ENCODE peak calls at places on chromosomes 13 and 19, in nine cellular contexts. M, D, F, A, C, X, Y, V and E are unnamed samples.

GRCh38 chr19:34963531-34964406 is at the start of gene ZNF792:
- DNase-seq in Y (no peak), A (peak; percentile 79), D (peak; percentile 80), V (no peak), M (peak; percentile 11), C (no peak), X (peak; percentile 30), F (peak; percentile 8), E (peak; percentile 67)

GRCh38 chr19:31715249-31715944 is 366.2 kb upstream of the TSHZ3 start:
- DNase-seq in X (no peak), C (no peak), Y (no peak), D (peak; percentile 67), V (no peak), A (no peak), F (no peak), M (no peak), E (no peak)

GRCh38 chr13:101946411-101946810 is 455.4 kb downstream of the FGF14 start:
- DNase-seq in V (no peak), X (no peak), C (no peak), A (no peak), F (no peak), D (no peak), M (no peak), Y (no peak), E (no peak)

GRCh38 chr19:12723643-12724426 is at the start of gene TNPO2:
- DNase-seq in C (peak; percentile 41), D (no peak), A (peak; percentile 79), Y (peak; percentile 43), X (no peak), V (peak; percentile 52), F (peak; percentile 48), M (no peak), E (peak; percentile 79)

GRCh38 chr13:36294061-36294460 is 3.6 kb downstream of the CCDC169 start:
- DNase-seq in C (no peak), Y (no peak), M (no peak), F (no peak), X (no peak), A (no peak), V (no peak), D (no peak), E (no peak)

GRCh38 chr13:43936630-43937029 is 56.9 kb downstream of the LACC1 start:
- DNase-seq in A (no peak), V (no peak), M (no peak), C (no peak), Y (no peak), D (no peak), X (no peak), F (no peak), E (no peak)

GRCh38 chr13:40115456-40115855 is 460.0 kb downstream of the COG6 start:
- DNase-seq in D (no peak), F (no peak), Y (no peak), X (no peak), A (no peak), V (no peak), M (no peak), C (no peak), E (no peak)

GRCh38 chr19:49701271-49701786 is 10.4 kb downstream of the CPT1C start:
- DNase-seq in M (no peak), C (no peak), V (no peak), D (no peak), A (peak; percentile 64), Y (no peak), F (no peak), X (no peak), E (no peak)

GRCh38 chr13:20667857-20668256 is 35.6 kb upstream of the IL17D start:
- DNase-seq in D (no peak), A (no peak), F (no peak), M (no peak), Y (no peak), X (no peak), V (no peak), C (no peak), E (no peak)

GRCh38 chr19:30841934-30842333 is 469.8 kb downstream of the ZNF536 start:
- DNase-seq in V (no peak), C (no peak), M (no peak), X (no peak), F (no peak), A (no peak), Y (no peak), D (no peak), E (no peak)

GRCh38 chr19:56905616-56906015 is 65.1 kb upstream of the PEG3 start:
- DNase-seq in D (no peak), A (no peak), X (no peak), V (no peak), C (no peak), M (no peak), F (no peak), Y (no peak), E (no peak)

GRCh38 chr13:35872369-35872768 is 258.8 kb downstream of the DCLK1 start:
- DNase-seq in M (no peak), F (no peak), D (no peak), Y (no peak), C (no peak), A (no peak), V (no peak), X (no peak), E (no peak)

GRCh38 chr19:45577111-45577905 is 7.3 kb downstream of the OPA3 start:
- DNase-seq in Y (no peak), C (no peak), X (peak; percentile 81), F (peak; percentile 96), D (no peak), M (peak; percentile 86), A (no peak), V (no peak), E (no peak)

GRCh38 chr19:6730153-6730804 is 7.1 kb downstream of the GPR108 start:
- DNase-seq in F (no peak), V (no peak), A (peak; percentile 81), Y (no peak), M (no peak), C (no peak), X (no peak), D (peak; percentile 93), E (peak; percentile 66)

GRCh38 chr13:97212540-97213146 is 9.5 kb upstream of the MBNL2 start:
- DNase-seq in X (peak; percentile 69), A (no peak), D (no peak), Y (no peak), F (peak; percentile 49), V (no peak), C (no peak), M (no peak), E (peak; percentile 24)

GRCh38 chr13:51278426-51279130 is 56.4 kb downstream of the FAM124A start:
- DNase-seq in X (no peak), A (no peak), C (no peak), M (no peak), F (no peak), V (no peak), Y (no peak), D (no peak), E (no peak)

GRCh38 chr13:63156816-63157215 is 1741.2 kb upstream of the PCDH20 start:
- DNase-seq in F (no peak), D (no peak), V (no peak), Y (no peak), X (no peak), A (no peak), M (no peak), C (no peak), E (no peak)

GRCh38 chr13:66689628-66690027 is 540.5 kb downstream of the PCDH9 start:
- DNase-seq in D (no peak), X (no peak), V (no peak), A (no peak), C (no peak), M (no peak), Y (no peak), F (peak; percentile 12), E (no peak)

GRCh38 chr13:80157261-80157942 is 183.5 kb downstream of the SPRY2 start:
- DNase-seq in V (no peak), A (no peak), M (no peak), X (no peak), C (no peak), Y (no peak), D (no peak), F (no peak), E (no peak)

GRCh38 chr13:36839981-36840380 is 21.0 kb downstream of the RFXAP start:
- DNase-seq in D (no peak), Y (no peak), X (no peak), F (no peak), A (no peak), M (no peak), C (no peak), V (no peak), E (no peak)

GRCh38 chr19:28889941-28890645 is 322.9 kb downstream of the UQCRFS1 start:
- DNase-seq in V (no peak), M (no peak), A (no peak), X (no peak), Y (no peak), D (no peak), F (no peak), C (no peak), E (no peak)

GRCh38 chr13:80082396-80083096 is 258.4 kb downstream of the SPRY2 start:
- DNase-seq in D (no peak), C (no peak), A (no peak), M (no peak), X (no peak), V (no peak), Y (no peak), F (peak; percentile 64), E (no peak)

GRCh38 chr13:91595677-91596076 is 197.3 kb downstream of the GPC5 start:
- DNase-seq in M (no peak), F (no peak), A (no peak), Y (no peak), V (no peak), D (no peak), X (no peak), C (no peak), E (no peak)

GRCh38 chr19:35223856-35224505 is 4.6 kb downstream of the FAM187B start:
- DNase-seq in D (no peak), C (no peak), V (no peak), X (no peak), A (no peak), F (peak; percentile 53), M (no peak), Y (no peak), E (no peak)